ENCODE peak calls at places on chromosomes 5 and 9, in nine cellular contexts. L, N, U, D, W, I, M, J and K are unnamed samples.

GRCh38 chr9:37197158-37198033 is 77.0 kb downstream of the ZCCHC7 start:
- DNase-seq in L (no peak), N (no peak), U (no peak), D (no peak), W (no peak), I (no peak), M (no peak), J (peak), K (peak)

GRCh38 chr5:143775258-143775657 is 36.7 kb upstream of the HMHB1 start:
- DNase-seq in L (no peak), N (no peak), U (no peak), D (no peak), W (no peak), I (no peak), M (no peak), J (peak), K (no peak)

GRCh38 chr9:77015291-77016048 is 4.0 kb upstream of the FOXB2 start:
- DNase-seq in L (no peak), N (no peak), U (no peak), D (no peak), W (peak), I (no peak), M (no peak), J (no peak), K (no peak)

GRCh38 chr5:16936150-16937022 is at the start of gene MYO10:
- DNase-seq in L (peak), N (peak), U (peak), D (peak), W (peak), I (peak), M (no peak), J (peak), K (no peak)

GRCh38 chr9:128262687-128263086 is 13.1 kb downstream of the GOLGA2 start:
- DNase-seq in L (no peak), N (no peak), U (no peak), D (no peak), W (no peak), I (no peak), M (no peak), J (no peak), K (no peak)

GRCh38 chr9:38092200-38092524 is 23.1 kb upstream of the SHB start:
- DNase-seq in L (no peak), N (no peak), U (no peak), D (no peak), W (no peak), I (no peak), M (no peak), J (no peak), K (no peak)

GRCh38 chr5:66864240-66864884 is 268.2 kb downstream of the MAST4 start:
- DNase-seq in L (no peak), N (no peak), U (no peak), D (no peak), W (no peak), I (no peak), M (no peak), J (peak), K (no peak)

GRCh38 chr9:112162644-112163413 is 12.3 kb downstream of the SUSD1 start:
- DNase-seq in L (no peak), N (no peak), U (no peak), D (no peak), W (no peak), I (no peak), M (no peak), J (no peak), K (no peak)

GRCh38 chr9:114341152-114341830 is 11.6 kb downstream of the ORM2 start:
- DNase-seq in L (no peak), N (no peak), U (no peak), D (no peak), W (no peak), I (no peak), M (no peak), J (no peak), K (no peak)

GRCh38 chr5:33299621-33300208 is 141.1 kb upstream of the TARS1 start:
- DNase-seq in L (no peak), N (no peak), U (no peak), D (peak), W (peak), I (peak), M (no peak), J (peak), K (no peak)

GRCh38 chr5:59209758-59210359 is 627.0 kb downstream of the RAB3C start:
- DNase-seq in L (no peak), N (no peak), U (no peak), D (no peak), W (peak), I (no peak), M (no peak), J (no peak), K (peak)

GRCh38 chr5:14869286-14870164 is 2.1 kb downstream of the ANKH start:
- DNase-seq in L (no peak), N (no peak), U (no peak), D (no peak), W (no peak), I (peak), M (no peak), J (no peak), K (no peak)

GRCh38 chr9:133782157-133783130 is 44.3 kb upstream of the SARDH start:
- DNase-seq in L (peak), N (peak), U (peak), D (peak), W (peak), I (peak), M (peak), J (peak), K (peak)

GRCh38 chr5:113114559-113114958 is 138.0 kb downstream of the DCP2 start:
- DNase-seq in L (no peak), N (no peak), U (no peak), D (no peak), W (no peak), I (no peak), M (no peak), J (no peak), K (no peak)

GRCh38 chr5:132747064-132747692 is at the start of gene CCNI2:
- DNase-seq in L (peak), N (peak), U (no peak), D (no peak), W (no peak), I (no peak), M (peak), J (no peak), K (no peak)

GRCh38 chr5:116476903-116477537 is 97.6 kb downstream of the SEMA6A start:
- DNase-seq in L (no peak), N (no peak), U (no peak), D (no peak), W (no peak), I (no peak), M (no peak), J (no peak), K (no peak)

GRCh38 chr5:60916646-60917045 is 28.2 kb downstream of the ERCC8 start:
- DNase-seq in L (no peak), N (no peak), U (no peak), D (no peak), W (no peak), I (no peak), M (no peak), J (no peak), K (no peak)

GRCh38 chr5:79149432-79149831 is 37.8 kb downstream of the BHMT start:
- DNase-seq in L (no peak), N (no peak), U (no peak), D (no peak), W (no peak), I (no peak), M (no peak), J (no peak), K (no peak)